ENCODE peak calls at places on chromosomes 16 and 17, in seven cellular contexts. One of them, this sample, is unnamed.

GRCh38 chr17:4074831-4075495 is 67.9 kb downstream of the ZZEF1 start:
- DNase-seq in dorsolateral prefrontal cortex: no peak
- DNase-seq in cardiac fibroblast: peak
- DNase-seq in hippocampal formation: no peak
- DNase-seq in mesenteric fat pad: no peak
- DNase-seq in KG1: peak
- DNase-seq in nephron progenitor cell: peak
- DNase-seq in this sample: peak

GRCh38 chr16:920722-921121 is 50.1 kb downstream of the LMF1 start:
- DNase-seq in dorsolateral prefrontal cortex: no peak
- DNase-seq in cardiac fibroblast: peak
- DNase-seq in hippocampal formation: peak
- DNase-seq in mesenteric fat pad: no peak
- DNase-seq in KG1: no peak
- DNase-seq in nephron progenitor cell: peak
- DNase-seq in this sample: no peak

GRCh38 chr17:73719588-73720071 is 75.4 kb upstream of the SDK2 start:
- DNase-seq in dorsolateral prefrontal cortex: peak
- DNase-seq in cardiac fibroblast: no peak
- DNase-seq in hippocampal formation: peak
- DNase-seq in mesenteric fat pad: no peak
- DNase-seq in KG1: no peak
- DNase-seq in nephron progenitor cell: peak
- DNase-seq in this sample: no peak

GRCh38 chr17:77245162-77245926 is 104.6 kb downstream of the SEC14L1 start:
- DNase-seq in dorsolateral prefrontal cortex: no peak
- DNase-seq in cardiac fibroblast: no peak
- DNase-seq in hippocampal formation: no peak
- DNase-seq in mesenteric fat pad: no peak
- DNase-seq in KG1: no peak
- DNase-seq in nephron progenitor cell: no peak
- DNase-seq in this sample: no peak

GRCh38 chr16:89958068-89958467 is 9.5 kb downstream of the DEF8 start:
- DNase-seq in dorsolateral prefrontal cortex: no peak
- DNase-seq in cardiac fibroblast: peak
- DNase-seq in hippocampal formation: no peak
- DNase-seq in mesenteric fat pad: no peak
- DNase-seq in KG1: no peak
- DNase-seq in nephron progenitor cell: peak
- DNase-seq in this sample: peak

GRCh38 chr16:47507701-47508100 is 46.6 kb downstream of the PHKB start:
- DNase-seq in dorsolateral prefrontal cortex: no peak
- DNase-seq in cardiac fibroblast: no peak
- DNase-seq in hippocampal formation: no peak
- DNase-seq in mesenteric fat pad: no peak
- DNase-seq in KG1: no peak
- DNase-seq in nephron progenitor cell: no peak
- DNase-seq in this sample: no peak

GRCh38 chr16:1494711-1495110 is 1.6 kb downstream of the TELO2 start:
- DNase-seq in dorsolateral prefrontal cortex: peak
- DNase-seq in cardiac fibroblast: peak
- DNase-seq in hippocampal formation: no peak
- DNase-seq in mesenteric fat pad: no peak
- DNase-seq in KG1: no peak
- DNase-seq in nephron progenitor cell: no peak
- DNase-seq in this sample: no peak

GRCh38 chr16:30068750-30069574 is 3.4 kb downstream of the ALDOA start:
- DNase-seq in dorsolateral prefrontal cortex: no peak
- DNase-seq in cardiac fibroblast: peak
- DNase-seq in hippocampal formation: no peak
- DNase-seq in mesenteric fat pad: no peak
- DNase-seq in KG1: no peak
- DNase-seq in nephron progenitor cell: no peak
- DNase-seq in this sample: no peak

GRCh38 chr16:86952769-86953168 is 364.4 kb downstream of the C16orf95 start:
- DNase-seq in dorsolateral prefrontal cortex: no peak
- DNase-seq in cardiac fibroblast: peak
- DNase-seq in hippocampal formation: no peak
- DNase-seq in mesenteric fat pad: no peak
- DNase-seq in KG1: no peak
- DNase-seq in nephron progenitor cell: no peak
- DNase-seq in this sample: no peak

GRCh38 chr16:79931721-79932120 is 331.2 kb upstream of the MAF start:
- DNase-seq in dorsolateral prefrontal cortex: no peak
- DNase-seq in cardiac fibroblast: no peak
- DNase-seq in hippocampal formation: no peak
- DNase-seq in mesenteric fat pad: no peak
- DNase-seq in KG1: no peak
- DNase-seq in nephron progenitor cell: no peak
- DNase-seq in this sample: no peak

GRCh38 chr17:69857412-69857835 is 217.6 kb upstream of the KCNJ16 start:
- DNase-seq in dorsolateral prefrontal cortex: no peak
- DNase-seq in cardiac fibroblast: peak
- DNase-seq in hippocampal formation: no peak
- DNase-seq in mesenteric fat pad: no peak
- DNase-seq in KG1: no peak
- DNase-seq in nephron progenitor cell: no peak
- DNase-seq in this sample: no peak

GRCh38 chr17:45410144-45411091 is 22.3 kb downstream of the ARHGAP27 start:
- DNase-seq in dorsolateral prefrontal cortex: no peak
- DNase-seq in cardiac fibroblast: no peak
- DNase-seq in hippocampal formation: peak
- DNase-seq in mesenteric fat pad: no peak
- DNase-seq in KG1: peak
- DNase-seq in nephron progenitor cell: no peak
- DNase-seq in this sample: peak

GRCh38 chr17:75008373-75008772 is 4.1 kb upstream of the MRPL58 start:
- DNase-seq in dorsolateral prefrontal cortex: no peak
- DNase-seq in cardiac fibroblast: no peak
- DNase-seq in hippocampal formation: no peak
- DNase-seq in mesenteric fat pad: no peak
- DNase-seq in KG1: no peak
- DNase-seq in nephron progenitor cell: no peak
- DNase-seq in this sample: no peak

GRCh38 chr17:40596261-40596919 is 31.1 kb upstream of the CCR7 start:
- DNase-seq in dorsolateral prefrontal cortex: no peak
- DNase-seq in cardiac fibroblast: peak
- DNase-seq in hippocampal formation: no peak
- DNase-seq in mesenteric fat pad: no peak
- DNase-seq in KG1: no peak
- DNase-seq in nephron progenitor cell: no peak
- DNase-seq in this sample: peak

GRCh38 chr17:49482144-49482817 is 12.8 kb upstream of the NGFR start:
- DNase-seq in dorsolateral prefrontal cortex: no peak
- DNase-seq in cardiac fibroblast: peak
- DNase-seq in hippocampal formation: no peak
- DNase-seq in mesenteric fat pad: no peak
- DNase-seq in KG1: no peak
- DNase-seq in nephron progenitor cell: no peak
- DNase-seq in this sample: no peak

GRCh38 chr16:67865318-67865717 is 7.5 kb upstream of the EDC4 start:
- DNase-seq in dorsolateral prefrontal cortex: no peak
- DNase-seq in cardiac fibroblast: peak
- DNase-seq in hippocampal formation: no peak
- DNase-seq in mesenteric fat pad: no peak
- DNase-seq in KG1: no peak
- DNase-seq in nephron progenitor cell: no peak
- DNase-seq in this sample: no peak

GRCh38 chr16:79400462-79401149 is 199.9 kb downstream of the MAF start:
- DNase-seq in dorsolateral prefrontal cortex: no peak
- DNase-seq in cardiac fibroblast: no peak
- DNase-seq in hippocampal formation: no peak
- DNase-seq in mesenteric fat pad: no peak
- DNase-seq in KG1: no peak
- DNase-seq in nephron progenitor cell: no peak
- DNase-seq in this sample: no peak

GRCh38 chr17:50187741-50188520 is 13.5 kb downstream of the COL1A1 start:
- DNase-seq in dorsolateral prefrontal cortex: no peak
- DNase-seq in cardiac fibroblast: peak
- DNase-seq in hippocampal formation: no peak
- DNase-seq in mesenteric fat pad: no peak
- DNase-seq in KG1: no peak
- DNase-seq in nephron progenitor cell: no peak
- DNase-seq in this sample: no peak

GRCh38 chr16:50593410-50594139 is 45.4 kb downstream of the NKD1 start:
- DNase-seq in dorsolateral prefrontal cortex: no peak
- DNase-seq in cardiac fibroblast: no peak
- DNase-seq in hippocampal formation: no peak
- DNase-seq in mesenteric fat pad: no peak
- DNase-seq in KG1: no peak
- DNase-seq in nephron progenitor cell: peak
- DNase-seq in this sample: peak

GRCh38 chr16:86093801-86094750 is 195.1 kb downstream of the IRF8 start:
- DNase-seq in dorsolateral prefrontal cortex: no peak
- DNase-seq in cardiac fibroblast: no peak
- DNase-seq in hippocampal formation: no peak
- DNase-seq in mesenteric fat pad: peak
- DNase-seq in KG1: no peak
- DNase-seq in nephron progenitor cell: no peak
- DNase-seq in this sample: no peak

GRCh38 chr16:2033057-2033911 is 6.6 kb downstream of the NHERF2 start:
- DNase-seq in dorsolateral prefrontal cortex: peak
- DNase-seq in cardiac fibroblast: peak
- DNase-seq in hippocampal formation: peak
- DNase-seq in mesenteric fat pad: no peak
- DNase-seq in KG1: no peak
- DNase-seq in nephron progenitor cell: peak
- DNase-seq in this sample: no peak

GRCh38 chr16:57061084-57061905 is 31.1 kb upstream of the CPNE2 start:
- DNase-seq in dorsolateral prefrontal cortex: no peak
- DNase-seq in cardiac fibroblast: peak
- DNase-seq in hippocampal formation: no peak
- DNase-seq in mesenteric fat pad: no peak
- DNase-seq in KG1: no peak
- DNase-seq in nephron progenitor cell: no peak
- DNase-seq in this sample: no peak

GRCh38 chr17:76735586-76736348 is 1.4 kb downstream of the SRSF2 start:
- DNase-seq in dorsolateral prefrontal cortex: no peak
- DNase-seq in cardiac fibroblast: no peak
- DNase-seq in hippocampal formation: no peak
- DNase-seq in mesenteric fat pad: no peak
- DNase-seq in KG1: no peak
- DNase-seq in nephron progenitor cell: no peak
- DNase-seq in this sample: no peak

GRCh38 chr16:57564571-57565270 is 22.3 kb downstream of the ADGRG5 start:
- DNase-seq in dorsolateral prefrontal cortex: no peak
- DNase-seq in cardiac fibroblast: peak
- DNase-seq in hippocampal formation: no peak
- DNase-seq in mesenteric fat pad: peak
- DNase-seq in KG1: no peak
- DNase-seq in nephron progenitor cell: no peak
- DNase-seq in this sample: no peak

GRCh38 chr17:37527249-37527851 is 37.7 kb downstream of the DUSP14 start:
- DNase-seq in dorsolateral prefrontal cortex: no peak
- DNase-seq in cardiac fibroblast: peak
- DNase-seq in hippocampal formation: no peak
- DNase-seq in mesenteric fat pad: no peak
- DNase-seq in KG1: no peak
- DNase-seq in nephron progenitor cell: no peak
- DNase-seq in this sample: no peak

GRCh38 chr16:67666032-67666537 is 465 bp downstream of the ENKD1 start:
- DNase-seq in dorsolateral prefrontal cortex: no peak
- DNase-seq in cardiac fibroblast: peak
- DNase-seq in hippocampal formation: no peak
- DNase-seq in mesenteric fat pad: no peak
- DNase-seq in KG1: no peak
- DNase-seq in nephron progenitor cell: peak
- DNase-seq in this sample: no peak

GRCh38 chr17:37506678-37507077 is 17.0 kb downstream of the DUSP14 start:
- DNase-seq in dorsolateral prefrontal cortex: peak
- DNase-seq in cardiac fibroblast: peak
- DNase-seq in hippocampal formation: peak
- DNase-seq in mesenteric fat pad: no peak
- DNase-seq in KG1: no peak
- DNase-seq in nephron progenitor cell: peak
- DNase-seq in this sample: no peak